ENCODE peak calls at places on chromosomes 4 and X, in eight cellular contexts. U is psoas muscle; P is dorsolateral prefrontal cortex; B is glomerular endothelial cell; S is cardiac muscle cell; A is NCI-H69; N is stimulated activated CD4-positive, alpha-beta T cell treated with anti-CD3 and anti-CD28 coated beads, Interleukin-4, amount 100 ng/mL, for 48 hours; V is stimulated activated CD8-positive, alpha-beta memory T cell treated with anti-CD3 and anti-CD28 coated beads, Interleukin-4, amount 100 ng/mL, for 24 hours. M is an unnamed sample.

GRCh38 chr4:129583868-129584267 is 487.9 kb downstream of the C4orf33 start:
- DNase-seq in V (no peak), S (peak; percentile 67), A (no peak), P (no peak), U (peak; percentile 23), B (no peak), N (no peak), M (no peak)

GRCh38 chr4:83582289-83582756 is 46.4 kb downstream of the GPAT3 start:
- DNase-seq in B (no peak), A (peak; percentile 67), V (no peak), N (no peak), U (peak; percentile 24), P (peak; percentile 42), S (peak; percentile 67), M (no peak)

GRCh38 chr4:1044469-1045192 is 33.2 kb downstream of the FGFRL1 start:
- DNase-seq in V (no peak), A (no peak), N (no peak), U (peak; percentile 26), P (peak; percentile 42), B (no peak), S (no peak), M (no peak)

GRCh38 chr4:40058121-40058520 is 1.5 kb downstream of the N4BP2 start:
- DNase-seq in U (no peak), S (no peak), B (no peak), N (no peak), V (no peak), P (no peak), A (peak; percentile 15), M (peak; percentile 7)

GRCh38 chr4:119706804-119707203 is 78.2 kb upstream of the PDE5A start:
- DNase-seq in N (no peak), S (no peak), B (no peak), P (no peak), A (no peak), V (no peak), U (no peak), M (no peak)

GRCh38 chr4:37243722-37244582 is 591 bp upstream of the NWD2 start:
- DNase-seq in A (peak; percentile 52), V (no peak), U (no peak), B (no peak), N (no peak), P (peak; percentile 55), S (peak; percentile 1), M (peak; percentile 44)

GRCh38 chr4:43776371-43776770 is 672.2 kb downstream of the KCTD8 start:
- DNase-seq in V (no peak), A (peak; percentile 6), U (no peak), S (no peak), P (no peak), B (no peak), N (no peak), M (peak; percentile 12)

GRCh38 chrX:103954259-103954658 is 8.2 kb upstream of the TMSB15B start:
- DNase-seq in B (no peak), P (no peak), V (no peak), U (no peak), N (no peak), S (no peak), A (no peak), M (no peak)

GRCh38 chr4:4541040-4541631 is 712 bp downstream of the STX18 start:
- DNase-seq in S (peak; percentile 63), N (peak; percentile 19), U (peak; percentile 18), V (peak; percentile 9), B (peak; percentile 10), P (no peak), A (peak; percentile 47), M (no peak)

GRCh38 chrX:70468709-70469108 is 24.1 kb downstream of the DLG3 start:
- DNase-seq in A (no peak), N (no peak), S (no peak), U (no peak), B (no peak), P (no peak), V (no peak), M (no peak)

GRCh38 chr4:139606600-139607301 is 50.7 kb upstream of the SETD7 start:
- DNase-seq in P (no peak), A (no peak), S (peak; percentile 49), B (no peak), N (no peak), V (no peak), U (no peak), M (no peak)

GRCh38 chrX:10134921-10135320 is 21.9 kb upstream of the CLCN4 start:
- DNase-seq in B (no peak), N (no peak), U (no peak), V (no peak), P (no peak), A (no peak), S (no peak), M (no peak)

GRCh38 chr4:31366041-31366440 is 645.9 kb downstream of the PCDH7 start:
- DNase-seq in S (peak; percentile 38), B (no peak), A (no peak), U (no peak), V (no peak), P (no peak), N (no peak), M (no peak)

GRCh38 chr4:30863031-30863430 is 142.9 kb downstream of the PCDH7 start:
- DNase-seq in U (no peak), A (no peak), S (peak; percentile 78), N (no peak), B (peak; percentile 14), V (no peak), P (no peak), M (no peak)

GRCh38 chrX:43552703-43553102 is 103.4 kb upstream of the MAOA start:
- DNase-seq in V (no peak), U (no peak), A (no peak), N (no peak), S (no peak), P (no peak), B (no peak), M (no peak)

GRCh38 chrX:15107367-15107988 is 162.4 kb downstream of the ASB9 start:
- DNase-seq in N (no peak), P (no peak), A (no peak), U (no peak), V (no peak), S (no peak), B (no peak), M (no peak)

M was measured in SK-N-DZ.